ENCODE peak calls at places on chromosomes 13 and 19, in eight cellular contexts. One of them, this sample, is unnamed.

GRCh38 chr19:4657262-4657661 is 12.9 kb downstream of the MYDGF start:
- DNase-seq in GM20000: no peak
- DNase-seq in heart left ventricle: no peak
- DNase-seq in GM06990: no peak
- DNase-seq in IMR-90: no peak
- DNase-seq in astrocyte: no peak
- DNase-seq in brain microvascular endothelial cell: no peak
- DNase-seq in heart right ventricle: no peak
- DNase-seq in this sample: no peak

GRCh38 chr13:47332149-47332548 is 435.3 kb upstream of the HTR2A start:
- DNase-seq in heart left ventricle: no peak
- DNase-seq in IMR-90: peak; percentile 8
- DNase-seq in GM06990: no peak
- DNase-seq in GM20000: no peak
- DNase-seq in astrocyte: peak; percentile 40
- DNase-seq in brain microvascular endothelial cell: no peak
- DNase-seq in heart right ventricle: no peak
- DNase-seq in this sample: no peak

GRCh38 chr19:55691561-55692481 is 16.8 kb downstream of the EPN1 start:
- DNase-seq in GM20000: no peak
- DNase-seq in IMR-90: no peak
- DNase-seq in GM06990: no peak
- DNase-seq in heart right ventricle: no peak
- DNase-seq in brain microvascular endothelial cell: no peak
- DNase-seq in heart left ventricle: peak; percentile 21
- DNase-seq in astrocyte: no peak
- DNase-seq in this sample: no peak

GRCh38 chr13:31767175-31767900 is 28.0 kb downstream of the RXFP2 start:
- DNase-seq in IMR-90: peak; percentile 84
- DNase-seq in heart right ventricle: no peak
- DNase-seq in GM20000: no peak
- DNase-seq in brain microvascular endothelial cell: peak; percentile 72
- DNase-seq in GM06990: no peak
- DNase-seq in astrocyte: peak; percentile 98
- DNase-seq in heart left ventricle: no peak
- DNase-seq in this sample: no peak

GRCh38 chr13:113449693-113450347 is 3.5 kb downstream of the ADPRHL1 start:
- DNase-seq in IMR-90: no peak
- DNase-seq in astrocyte: no peak
- DNase-seq in GM20000: no peak
- DNase-seq in heart left ventricle: no peak
- DNase-seq in heart right ventricle: no peak
- DNase-seq in brain microvascular endothelial cell: no peak
- DNase-seq in GM06990: no peak
- DNase-seq in this sample: no peak

GRCh38 chr13:27977476-27978300 is 8.6 kb upstream of the CDX2 start:
- DNase-seq in heart right ventricle: no peak
- DNase-seq in heart left ventricle: no peak
- DNase-seq in GM06990: peak; percentile 34
- DNase-seq in GM20000: peak; percentile 34
- DNase-seq in IMR-90: no peak
- DNase-seq in brain microvascular endothelial cell: no peak
- DNase-seq in astrocyte: peak; percentile 1
- DNase-seq in this sample: no peak

GRCh38 chr13:95137096-95137495 is 164.2 kb downstream of the ABCC4 start:
- DNase-seq in GM06990: peak; percentile 22
- DNase-seq in astrocyte: no peak
- DNase-seq in heart left ventricle: no peak
- DNase-seq in brain microvascular endothelial cell: peak; percentile 35
- DNase-seq in GM20000: peak; percentile 28
- DNase-seq in heart right ventricle: no peak
- DNase-seq in IMR-90: peak; percentile 42
- DNase-seq in this sample: no peak

GRCh38 chr13:29969286-29969685 is 118.9 kb upstream of the UBL3 start:
- DNase-seq in brain microvascular endothelial cell: no peak
- DNase-seq in heart left ventricle: no peak
- DNase-seq in heart right ventricle: no peak
- DNase-seq in astrocyte: peak; percentile 99
- DNase-seq in GM20000: no peak
- DNase-seq in GM06990: no peak
- DNase-seq in IMR-90: peak; percentile 92
- DNase-seq in this sample: no peak

GRCh38 chr19:5397804-5398692 is 57.2 kb upstream of the ZNRF4 start:
- DNase-seq in heart left ventricle: no peak
- DNase-seq in astrocyte: no peak
- DNase-seq in heart right ventricle: no peak
- DNase-seq in GM06990: no peak
- DNase-seq in GM20000: no peak
- DNase-seq in brain microvascular endothelial cell: peak; percentile 15
- DNase-seq in IMR-90: no peak
- DNase-seq in this sample: no peak

GRCh38 chr19:2768365-2769132 is 14.5 kb downstream of the SGTA start:
- DNase-seq in brain microvascular endothelial cell: no peak
- DNase-seq in IMR-90: no peak
- DNase-seq in astrocyte: no peak
- DNase-seq in GM06990: no peak
- DNase-seq in heart right ventricle: no peak
- DNase-seq in GM20000: peak; percentile 25
- DNase-seq in heart left ventricle: no peak
- DNase-seq in this sample: no peak

GRCh38 chr13:110702591-110703526 is 3.1 kb downstream of the CARS2 start:
- DNase-seq in astrocyte: peak; percentile 31
- DNase-seq in IMR-90: peak; percentile 62
- DNase-seq in heart right ventricle: no peak
- DNase-seq in GM06990: no peak
- DNase-seq in brain microvascular endothelial cell: peak; percentile 58
- DNase-seq in GM20000: no peak
- DNase-seq in heart left ventricle: no peak
- DNase-seq in this sample: no peak

GRCh38 chr19:30719991-30720329 is 347.8 kb downstream of the ZNF536 start:
- DNase-seq in astrocyte: no peak
- DNase-seq in heart left ventricle: peak; percentile 47
- DNase-seq in IMR-90: no peak
- DNase-seq in GM06990: no peak
- DNase-seq in heart right ventricle: peak; percentile 39
- DNase-seq in brain microvascular endothelial cell: no peak
- DNase-seq in GM20000: no peak
- DNase-seq in this sample: no peak

GRCh38 chr13:85430216-85430615 is 369.0 kb downstream of the SLITRK6 start:
- DNase-seq in GM20000: no peak
- DNase-seq in GM06990: no peak
- DNase-seq in astrocyte: no peak
- DNase-seq in heart right ventricle: no peak
- DNase-seq in heart left ventricle: no peak
- DNase-seq in IMR-90: no peak
- DNase-seq in brain microvascular endothelial cell: no peak
- DNase-seq in this sample: no peak

GRCh38 chr19:16377521-16377920 is 52.9 kb downstream of the KLF2 start:
- DNase-seq in heart left ventricle: no peak
- DNase-seq in astrocyte: no peak
- DNase-seq in GM06990: no peak
- DNase-seq in IMR-90: no peak
- DNase-seq in GM20000: no peak
- DNase-seq in heart right ventricle: no peak
- DNase-seq in brain microvascular endothelial cell: no peak
- DNase-seq in this sample: no peak

GRCh38 chr13:66635526-66635925 is 594.6 kb downstream of the PCDH9 start:
- DNase-seq in heart right ventricle: no peak
- DNase-seq in GM06990: no peak
- DNase-seq in heart left ventricle: no peak
- DNase-seq in GM20000: no peak
- DNase-seq in brain microvascular endothelial cell: peak; percentile 54
- DNase-seq in astrocyte: peak; percentile 96
- DNase-seq in IMR-90: peak; percentile 93
- DNase-seq in this sample: no peak

GRCh38 chr19:17610384-17610783 is 54.9 kb downstream of the COLGALT1 start:
- DNase-seq in IMR-90: peak; percentile 14
- DNase-seq in GM06990: no peak
- DNase-seq in heart left ventricle: no peak
- DNase-seq in heart right ventricle: no peak
- DNase-seq in astrocyte: no peak
- DNase-seq in GM20000: peak; percentile 69
- DNase-seq in brain microvascular endothelial cell: no peak
- DNase-seq in this sample: no peak

GRCh38 chr13:32471187-32471922 is 43.4 kb upstream of the N4BP2L1 start:
- DNase-seq in GM06990: no peak
- DNase-seq in brain microvascular endothelial cell: peak; percentile 68
- DNase-seq in astrocyte: peak; percentile 60
- DNase-seq in heart right ventricle: peak; percentile 22
- DNase-seq in heart left ventricle: peak; percentile 61
- DNase-seq in IMR-90: peak; percentile 67
- DNase-seq in GM20000: no peak
- DNase-seq in this sample: no peak

GRCh38 chr13:44267966-44268365 is 105.7 kb upstream of the SERP2 start:
- DNase-seq in heart right ventricle: no peak
- DNase-seq in GM06990: no peak
- DNase-seq in brain microvascular endothelial cell: peak; percentile 67
- DNase-seq in IMR-90: peak; percentile 80
- DNase-seq in GM20000: no peak
- DNase-seq in astrocyte: peak; percentile 96
- DNase-seq in heart left ventricle: no peak
- DNase-seq in this sample: no peak

GRCh38 chr13:97141564-97142005 is 80.5 kb upstream of the MBNL2 start:
- DNase-seq in heart left ventricle: peak; percentile 37
- DNase-seq in brain microvascular endothelial cell: peak; percentile 89
- DNase-seq in heart right ventricle: no peak
- DNase-seq in IMR-90: peak; percentile 94
- DNase-seq in astrocyte: peak; percentile 85
- DNase-seq in GM06990: no peak
- DNase-seq in GM20000: peak; percentile 9
- DNase-seq in this sample: no peak

GRCh38 chr19:41793414-41793727 is 3.0 kb upstream of the CEACAM3 start:
- DNase-seq in GM06990: no peak
- DNase-seq in astrocyte: no peak
- DNase-seq in brain microvascular endothelial cell: no peak
- DNase-seq in heart left ventricle: no peak
- DNase-seq in heart right ventricle: no peak
- DNase-seq in GM20000: no peak
- DNase-seq in IMR-90: no peak
- DNase-seq in this sample: no peak

GRCh38 chr19:41795031-41795461 is 1.3 kb upstream of the CEACAM3 start:
- DNase-seq in astrocyte: no peak
- DNase-seq in heart right ventricle: no peak
- DNase-seq in GM20000: no peak
- DNase-seq in IMR-90: peak; percentile 16
- DNase-seq in heart left ventricle: peak; percentile 43
- DNase-seq in GM06990: no peak
- DNase-seq in brain microvascular endothelial cell: peak; percentile 51
- DNase-seq in this sample: no peak

GRCh38 chr19:41796362-41796761 is at the start of gene CEACAM3:
- DNase-seq in heart left ventricle: no peak
- DNase-seq in brain microvascular endothelial cell: no peak
- DNase-seq in IMR-90: no peak
- DNase-seq in astrocyte: no peak
- DNase-seq in GM20000: no peak
- DNase-seq in heart right ventricle: no peak
- DNase-seq in GM06990: no peak
- DNase-seq in this sample: no peak

GRCh38 chr19:41792513-41793413 is 3.6 kb upstream of the CEACAM3 start:
- DNase-seq in heart left ventricle: peak; percentile 40
- DNase-seq in GM20000: peak; percentile 57
- DNase-seq in brain microvascular endothelial cell: peak; percentile 15
- DNase-seq in GM06990: peak; percentile 50
- DNase-seq in IMR-90: peak; percentile 36
- DNase-seq in astrocyte: peak; percentile 60
- DNase-seq in heart right ventricle: peak; percentile 31
- DNase-seq in this sample: peak; percentile 41
- TF ChIP-seq CTCF in heart left ventricle: peak; percentile 30
- TF ChIP-seq CTCF in GM20000: peak; percentile 66
- TF ChIP-seq CTCF in brain microvascular endothelial cell: peak; percentile 78
- TF ChIP-seq CTCF in GM06990: peak; percentile 85
- TF ChIP-seq CTCF in IMR-90: peak; percentile 56
- TF ChIP-seq CTCF in astrocyte: peak; percentile 49
- TF ChIP-seq CTCF in heart right ventricle: peak; percentile 48
- TF ChIP-seq CTCF in this sample: no peak

GRCh38 chr19:51292971-51293370 is 18.5 kb upstream of the IGLON5 start:
- DNase-seq in GM06990: no peak
- DNase-seq in GM20000: no peak
- DNase-seq in astrocyte: no peak
- DNase-seq in brain microvascular endothelial cell: no peak
- DNase-seq in IMR-90: no peak
- DNase-seq in heart left ventricle: no peak
- DNase-seq in heart right ventricle: peak; percentile 18
- DNase-seq in this sample: no peak
- TF ChIP-seq CTCF in GM06990: no peak
- TF ChIP-seq CTCF in GM20000: no peak
- TF ChIP-seq CTCF in astrocyte: no peak
- TF ChIP-seq CTCF in brain microvascular endothelial cell: no peak
- TF ChIP-seq CTCF in IMR-90: no peak
- TF ChIP-seq CTCF in heart left ventricle: no peak
- TF ChIP-seq CTCF in heart right ventricle: no peak
- TF ChIP-seq CTCF in this sample: no peak

GRCh38 chr19:40570313-40571004 is 6.2 kb upstream of the SHKBP1 start:
- DNase-seq in GM06990: peak; percentile 97
- DNase-seq in heart left ventricle: peak; percentile 100
- DNase-seq in brain microvascular endothelial cell: peak; percentile 100
- DNase-seq in heart right ventricle: peak; percentile 99
- DNase-seq in GM20000: peak; percentile 99
- DNase-seq in IMR-90: peak; percentile 100
- DNase-seq in astrocyte: peak; percentile 98
- DNase-seq in this sample: peak; percentile 98
- TF ChIP-seq CTCF in GM06990: no peak
- TF ChIP-seq CTCF in heart left ventricle: peak; percentile 47
- TF ChIP-seq CTCF in brain microvascular endothelial cell: peak; percentile 73
- TF ChIP-seq CTCF in heart right ventricle: no peak
- TF ChIP-seq CTCF in GM20000: no peak
- TF ChIP-seq CTCF in IMR-90: no peak
- TF ChIP-seq CTCF in astrocyte: peak; percentile 63
- TF ChIP-seq CTCF in this sample: no peak

DNA sequence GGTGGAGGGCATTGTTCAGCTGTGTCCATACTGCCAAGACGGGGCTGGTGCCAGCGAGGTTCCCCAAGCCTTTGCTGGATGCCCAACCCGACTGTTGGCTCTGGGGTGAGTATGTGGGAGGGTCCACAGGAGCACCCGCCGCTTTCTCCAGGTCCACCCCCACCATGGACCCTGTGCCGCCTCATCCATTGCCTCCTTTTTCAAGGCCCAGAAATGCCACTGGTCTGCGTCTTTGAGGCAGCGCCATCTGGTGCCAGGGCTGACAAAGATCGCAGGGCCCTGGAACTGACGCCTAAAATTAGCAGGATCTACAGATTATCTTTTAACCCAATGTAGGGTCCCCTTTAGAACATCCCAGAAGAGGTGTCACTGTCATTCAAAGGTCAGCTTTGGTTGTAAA is 34.6 kb downstream of the NFIX start:
- DNase-seq in IMR-90: no peak
- DNase-seq in heart left ventricle: no peak
- DNase-seq in GM20000: no peak
- DNase-seq in heart right ventricle: no peak
- DNase-seq in GM06990: no peak
- DNase-seq in astrocyte: no peak
- DNase-seq in brain microvascular endothelial cell: no peak
- DNase-seq in this sample: no peak
- TF ChIP-seq CTCF in IMR-90: peak; percentile 29
- TF ChIP-seq CTCF in heart left ventricle: peak; percentile 40
- TF ChIP-seq CTCF in GM20000: no peak
- TF ChIP-seq CTCF in heart right ventricle: peak; percentile 44
- TF ChIP-seq CTCF in GM06990: peak; percentile 70
- TF ChIP-seq CTCF in astrocyte: peak; percentile 36
- TF ChIP-seq CTCF in brain microvascular endothelial cell: peak; percentile 64
- TF ChIP-seq CTCF in this sample: no peak